ENCODE peak calls at places on chromosomes 5 and 9, in eight cellular contexts. S is HEK293T; B is left ventricle myocardium inferior; Y is nucleus accumbens; K is renal cortical epithelial cell; N is heart left ventricle; W is activated naive CD4-positive, alpha-beta T cell; E is fibroblast of the conjunctiva. Z is an unnamed sample.

GRCh38 chr5:124461857-124462423 is 284.5 kb downstream of the ZNF608 start:
- DNase-seq in S (no peak), B (no peak), Y (no peak), K (no peak), N (no peak), W (no peak), E (no peak), Z (no peak)

GRCh38 chr5:4511996-4512656 is 628.0 kb upstream of the ADAMTS16 start:
- DNase-seq in S (peak), B (peak), Y (peak), K (peak), N (peak), W (no peak), E (no peak), Z (peak)

GRCh38 chr5:150660108-150660831 is 781 bp upstream of the MYOZ3 start:
- DNase-seq in S (no peak), B (no peak), Y (no peak), K (no peak), N (no peak), W (no peak), E (no peak), Z (no peak)

GRCh38 chr9:16333697-16334096 is 536.8 kb downstream of the BNC2 start:
- DNase-seq in S (no peak), B (no peak), Y (no peak), K (no peak), N (no peak), W (no peak), E (no peak), Z (no peak)

GRCh38 chr9:23342296-23342695 is 483.7 kb downstream of the ELAVL2 start:
- DNase-seq in S (no peak), B (no peak), Y (no peak), K (peak), N (no peak), W (no peak), E (no peak), Z (no peak)

GRCh38 chr5:33313150-33313549 is 127.6 kb upstream of the TARS1 start:
- DNase-seq in S (no peak), B (no peak), Y (no peak), K (peak), N (no peak), W (no peak), E (peak), Z (no peak)

GRCh38 chr9:107881625-107882300 is 392.2 kb upstream of the KLF4 start:
- DNase-seq in S (no peak), B (no peak), Y (peak), K (no peak), N (no peak), W (no peak), E (no peak), Z (no peak)

GRCh38 chr9:21473236-21473635 is 8.9 kb downstream of the IFNE start:
- DNase-seq in S (no peak), B (no peak), Y (no peak), K (no peak), N (no peak), W (no peak), E (no peak), Z (no peak)

GRCh38 chr9:89519393-89519805 is 21.5 kb upstream of the SEMA4D start:
- DNase-seq in S (no peak), B (no peak), Y (no peak), K (peak), N (peak), W (no peak), E (no peak), Z (no peak)

GRCh38 chr9:22454021-22454420 is 7.4 kb downstream of the DMRTA1 start:
- DNase-seq in S (no peak), B (no peak), Y (no peak), K (peak), N (no peak), W (no peak), E (no peak), Z (no peak)

Z was measured in Right ventricle myocardium superior.